ENCODE peak calls at places on chromosome 4, in seven cellular contexts. N is fibroblast of mammary gland, P is left lung, R is astrocyte of the cerebellum, H is fibroblast of villous mesenchyme, A is AG09309, T is OCI-LY7. X is an unnamed sample.

GRCh38 chr4:128056396-128056795 is 4.7 kb upstream of the LARP1B start:
- DNase-seq in T (no peak), H (no peak), A (no peak), N (no peak), P (no peak), R (no peak), X (no peak)

GRCh38 chr4:139528377-139529005 is 27.5 kb downstream of the SETD7 start:
- DNase-seq in H (peak; percentile 97), R (peak; percentile 76), N (peak; percentile 95), A (peak; percentile 84), P (peak; percentile 45), T (no peak), X (peak; percentile 91)

GRCh38 chr4:89000844-89001360 is 56.1 kb downstream of the FAM13A start:
- DNase-seq in N (peak; percentile 77), R (peak; percentile 28), A (no peak), H (peak; percentile 66), T (no peak), P (no peak), X (peak; percentile 33)

GRCh38 chr4:85153221-85153620 is 186.7 kb upstream of the WDFY3 start:
- DNase-seq in T (no peak), P (no peak), H (no peak), A (no peak), N (peak; percentile 59), R (peak; percentile 6), X (peak; percentile 30)

GRCh38 chr4:17597517-17597916 is 16.9 kb upstream of the MED28 start:
- DNase-seq in R (no peak), T (no peak), H (no peak), N (peak; percentile 14), A (no peak), P (no peak), X (no peak)

GRCh38 chr4:76558391-76559235 is 123.6 kb downstream of the SHROOM3 start:
- DNase-seq in H (no peak), P (no peak), T (no peak), R (no peak), N (no peak), A (no peak), X (no peak)

GRCh38 chr4:166957451-166957850 is 276.8 kb downstream of the SPOCK3 start:
- DNase-seq in H (no peak), R (no peak), A (no peak), T (no peak), P (no peak), N (no peak), X (no peak)

GRCh38 chr4:119725011-119725410 is 96.4 kb upstream of the PDE5A start:
- DNase-seq in T (no peak), H (no peak), N (no peak), A (no peak), P (no peak), R (no peak), X (no peak)

GRCh38 chr4:83906561-83906960 is 370.7 kb downstream of the GPAT3 start:
- DNase-seq in T (no peak), R (no peak), N (peak; percentile 44), P (no peak), A (peak; percentile 4), H (peak; percentile 23), X (peak; percentile 49)

DNA sequence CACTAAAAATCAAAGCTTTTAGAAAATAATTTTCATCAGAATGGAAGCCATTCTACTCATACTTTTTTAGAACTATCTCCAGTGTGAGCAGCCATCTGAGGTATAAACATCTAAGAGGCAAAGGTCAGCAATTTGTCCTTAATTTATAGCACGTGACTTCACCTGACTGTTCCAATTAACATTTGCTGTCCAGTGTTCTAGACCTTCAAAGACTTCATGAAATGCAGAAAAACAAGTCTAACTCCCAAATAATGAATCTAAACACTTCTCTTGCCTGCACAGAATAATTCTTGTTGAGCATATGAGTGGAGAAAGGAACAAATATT is 12.0 kb downstream of the RFC1 start:
- DNase-seq in T (no peak), R (no peak), P (no peak), A (no peak), N (no peak), H (no peak), X (no peak)
- TF ChIP-seq CTCF in T (no peak), R (no peak), P (no peak), A (no peak), N (no peak), H (no peak), X (no peak)

GRCh38 chr4:113727802-113728201 is 33.7 kb downstream of the CAMK2D start:
- DNase-seq in R (no peak), N (no peak), P (no peak), T (no peak), H (no peak), A (no peak), X (no peak)

GRCh38 chr4:113730467-113731216 is 30.9 kb downstream of the CAMK2D start:
- DNase-seq in H (no peak), R (no peak), T (no peak), P (no peak), N (no peak), A (no peak), X (no peak)

GRCh38 chr4:113725963-113726362 is 35.6 kb downstream of the CAMK2D start:
- DNase-seq in T (no peak), H (no peak), N (no peak), A (no peak), R (no peak), P (no peak), X (no peak)
- H3K4me3 ChIP-seq in T (no peak overlapping the region), H (no peak overlapping the region), N (no peak overlapping the region), A (no peak overlapping the region), R (no peak overlapping the region), P (no peak overlapping the region), X (no peak overlapping the region)

GRCh38 chr4:7195138-7195510 is 2.8 kb downstream of the SORCS2 start:
- DNase-seq in T (no peak), R (no peak), H (no peak), N (no peak), A (no peak), P (peak; percentile 29), X (no peak)

GRCh38 chr4:7195546-7196282 is 3.4 kb downstream of the SORCS2 start:
- DNase-seq in N (peak; percentile 55), R (no peak), A (peak; percentile 37), T (no peak), P (peak; percentile 6), H (no peak), X (peak; percentile 69)

GRCh38 chr4:7193040-7193958 is 961 bp downstream of the SORCS2 start:
- DNase-seq in R (no peak), A (no peak), H (no peak), N (no peak), P (peak; percentile 31), T (no peak), X (no peak)

GRCh38 chr4:7196283-7196651 is 3.9 kb downstream of the SORCS2 start:
- DNase-seq in A (no peak), R (no peak), H (no peak), N (no peak), P (peak; percentile 11), T (no peak), X (no peak)

DNA sequence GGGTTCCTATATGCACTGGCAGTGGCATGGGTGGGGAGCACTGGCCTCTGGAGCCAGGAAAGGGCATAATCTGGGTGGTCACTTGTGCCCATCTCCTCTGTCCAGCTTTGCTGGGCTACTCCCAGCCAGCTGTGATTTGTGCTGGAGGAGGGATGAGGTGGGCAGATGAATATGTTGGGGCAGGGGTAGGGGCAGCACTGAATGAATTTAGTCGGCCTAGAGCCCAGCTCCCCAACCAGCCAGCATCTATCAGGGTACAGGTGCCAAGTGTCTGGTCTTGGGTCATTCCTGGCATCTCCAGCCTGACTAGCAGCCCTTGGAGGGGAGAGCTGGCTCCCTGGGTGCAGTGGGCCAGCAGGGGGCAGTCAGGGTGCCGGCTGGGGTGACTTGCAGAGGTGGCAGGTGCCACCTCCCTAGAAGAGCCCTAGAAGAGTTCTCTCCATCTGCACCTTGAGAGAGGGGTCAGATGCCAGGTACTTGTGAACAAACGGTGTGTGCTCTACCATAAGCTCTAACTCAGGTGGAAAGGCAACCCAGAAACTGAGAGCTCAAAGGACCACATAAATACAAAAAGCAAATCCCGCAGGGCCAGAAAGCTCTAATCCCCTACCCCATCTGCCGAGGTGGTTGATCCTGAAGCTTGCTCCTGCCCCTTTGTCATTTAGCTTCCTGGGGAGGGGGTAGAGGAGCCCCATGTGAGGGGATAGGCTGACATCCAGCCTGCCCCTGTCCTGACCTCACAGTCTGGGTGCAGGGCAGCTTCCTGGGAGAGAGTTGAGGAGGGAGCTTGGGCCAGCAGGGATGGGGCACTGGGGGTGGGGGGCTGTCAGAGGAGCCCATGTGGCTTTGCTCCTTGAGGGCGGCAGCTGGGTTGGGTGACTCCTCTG is 2.2 kb downstream of the SORCS2 start:
- DNase-seq in H (no peak), A (no peak), T (peak; percentile 3), N (peak; percentile 31), R (no peak), P (peak; percentile 74), X (peak; percentile 30)
- TF ChIP-seq CTCF in H (peak; percentile 50), A (peak; percentile 79), T (peak; percentile 56), N (peak; percentile 42), R (peak; percentile 59), P (peak; percentile 48), X (peak; percentile 64)

GRCh38 chr4:48138511-48138910 is 4.5 kb upstream of the TXK start:
- DNase-seq in R (no peak), N (no peak), T (no peak), A (no peak), P (no peak), H (no peak), X (no peak)
- H3K4me3 ChIP-seq in R (no peak overlapping the region), N (no peak overlapping the region), T (peak overlapping the region; percentile 15), A (no peak overlapping the region), P (no peak overlapping the region), H (no peak overlapping the region), X (no peak overlapping the region)

GRCh38 chr4:177375372-177375771 is 65.7 kb downstream of the NEIL3 start:
- DNase-seq in P (no peak), T (no peak), A (no peak), H (no peak), N (no peak), R (no peak), X (no peak)

GRCh38 chr4:177371452-177371851 is 61.8 kb downstream of the NEIL3 start:
- DNase-seq in P (no peak), N (no peak), H (no peak), A (no peak), T (no peak), R (no peak), X (no peak)

GRCh38 chr4:177374966-177375365 is 65.3 kb downstream of the NEIL3 start:
- DNase-seq in A (no peak), H (no peak), P (no peak), R (no peak), N (no peak), T (no peak), X (no peak)

GRCh38 chr4:177380730-177381287 is 61.4 kb downstream of the AGA start:
- DNase-seq in H (no peak), N (peak; percentile 10), A (no peak), P (no peak), R (no peak), T (peak; percentile 9), X (no peak)

DNA sequence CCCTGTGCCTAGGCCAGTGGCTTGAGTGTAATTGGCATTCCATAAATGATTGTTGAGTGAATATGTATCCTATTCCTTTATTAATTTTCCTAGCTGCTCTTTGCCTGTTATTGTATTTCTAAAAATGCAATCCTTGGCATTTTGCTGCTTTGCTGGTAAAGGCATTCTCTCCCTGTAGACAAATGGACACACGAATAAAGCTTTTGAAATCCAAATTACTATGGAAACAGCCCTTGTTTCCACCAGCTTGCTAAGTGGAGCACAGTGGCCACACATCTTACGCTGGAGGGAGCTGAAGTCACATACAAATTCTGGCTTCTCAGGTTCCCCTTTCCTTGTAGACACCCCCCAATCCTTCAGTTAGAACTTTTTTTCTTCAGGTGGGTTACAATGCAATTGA is 66.3 kb downstream of the AGA start:
- DNase-seq in R (no peak), H (no peak), P (no peak), A (no peak), T (no peak), N (no peak), X (no peak)
- TF ChIP-seq CTCF in R (peak; percentile 13), H (no peak), P (no peak), A (no peak), T (no peak), N (no peak), X (no peak)

X was measured in foreskin fibroblast.